ENCODE peak calls at places on chromosomes 3 and 15, in ten cellular contexts. Z is upper lobe of left lung; D is CD8-positive, alpha-beta T cell; U is esophagus squamous epithelium; N is WERI-Rb-1; Y is stomach; P is endothelial cell of umbilical vein; Q is brain microvascular endothelial cell; A is breast epithelium; I is right lobe of liver. S is an unnamed sample.

GRCh38 chr3:188185717-188186236 is 31.8 kb downstream of the LPP start:
- DNase-seq in Z (no peak), D (no peak), U (no peak), N (no peak), Y (peak; percentile 58), P (no peak), Q (no peak), A (peak; percentile 62), I (peak; percentile 58), S (no peak)

GRCh38 chr3:137035631-137036030 is 77.8 kb downstream of the IL20RB start:
- DNase-seq in Z (no peak), D (no peak), U (no peak), N (peak; percentile 43), Y (no peak), P (peak; percentile 12), Q (peak; percentile 22), A (no peak), I (no peak), S (no peak)

GRCh38 chr3:42652251-42652610 is 1.3 kb upstream of the ZBTB47 start:
- DNase-seq in Z (no peak), D (no peak), U (no peak), N (no peak), Y (no peak), P (no peak), Q (no peak), A (no peak), I (no peak), S (peak; percentile 74)

GRCh38 chr15:101204744-101205535 is 46.9 kb downstream of the CHSY1 start:
- DNase-seq in Z (no peak), D (no peak), U (no peak), N (no peak), Y (no peak), P (no peak), Q (no peak), A (no peak), I (no peak), S (no peak)

GRCh38 chr15:92643849-92644815 is 11.4 kb downstream of the FAM174B start:
- DNase-seq in Z (peak; percentile 20), D (no peak), U (no peak), N (no peak), Y (no peak), P (peak; percentile 31), Q (no peak), A (peak; percentile 13), I (peak; percentile 26), S (no peak)

GRCh38 chr15:87874896-87875661 is 381.5 kb downstream of the NTRK3 start:
- DNase-seq in Z (peak; percentile 24), D (no peak), U (no peak), N (peak; percentile 28), Y (no peak), P (no peak), Q (no peak), A (no peak), I (no peak), S (no peak)

GRCh38 chr15:99708563-99708962 is 24.7 kb downstream of the LYSMD4 start:
- DNase-seq in Z (no peak), D (no peak), U (no peak), N (no peak), Y (peak; percentile 77), P (peak; percentile 93), Q (peak; percentile 89), A (peak; percentile 64), I (peak; percentile 76), S (peak; percentile 86)

GRCh38 chr3:113169876-113170452 is 41.4 kb upstream of the BOC start:
- DNase-seq in Z (no peak), D (no peak), U (no peak), N (no peak), Y (no peak), P (no peak), Q (no peak), A (no peak), I (no peak), S (no peak)

GRCh38 chr15:41971893-41972340 is 440 bp downstream of the EHD4 start:
- DNase-seq in Z (peak; percentile 92), D (no peak), U (no peak), N (peak; percentile 28), Y (peak; percentile 27), P (peak; percentile 26), Q (no peak), A (peak; percentile 50), I (peak; percentile 70), S (peak; percentile 76)

GRCh38 chr3:42739401-42740158 is 33.5 kb downstream of the CCDC13 start:
- DNase-seq in Z (no peak), D (no peak), U (no peak), N (no peak), Y (no peak), P (no peak), Q (no peak), A (peak; percentile 17), I (no peak), S (peak; percentile 72)

GRCh38 chr3:137304313-137305056 is 346.7 kb downstream of the IL20RB start:
- DNase-seq in Z (no peak), D (no peak), U (no peak), N (peak; percentile 51), Y (no peak), P (no peak), Q (no peak), A (no peak), I (no peak), S (no peak)

GRCh38 chr3:134879991-134880390 is 84.9 kb downstream of the EPHB1 start:
- DNase-seq in Z (no peak), D (no peak), U (no peak), N (no peak), Y (no peak), P (no peak), Q (no peak), A (no peak), I (peak; percentile 13), S (no peak)

GRCh38 chr3:48962340-48962739 is 27.7 kb upstream of the P4HTM start:
- DNase-seq in Z (no peak), D (no peak), U (no peak), N (no peak), Y (no peak), P (no peak), Q (no peak), A (no peak), I (peak; percentile 16), S (no peak)

GRCh38 chr15:45186771-45187577 is 792 bp downstream of the SHF start:
- DNase-seq in Z (no peak), D (no peak), U (no peak), N (no peak), Y (no peak), P (no peak), Q (no peak), A (no peak), I (peak; percentile 78), S (no peak)

GRCh38 chr3:78857494-78858111 is 910.2 kb downstream of the ROBO1 start:
- DNase-seq in Z (no peak), D (no peak), U (no peak), N (peak; percentile 41), Y (no peak), P (no peak), Q (no peak), A (no peak), I (no peak), S (no peak)
- TF ChIP-seq CTCF in Z (no peak), D (no peak), U (no peak), N (no peak), Y (no peak), P (no peak), Q (peak; percentile 49), A (no peak), I (no peak), S (no peak)

GRCh38 chr3:196997311-196997710 is 28.7 kb upstream of the PIGZ start:
- DNase-seq in Z (no peak), D (no peak), U (no peak), N (no peak), Y (no peak), P (no peak), Q (no peak), A (no peak), I (peak; percentile 36), S (no peak)
- H3K27ac ChIP-seq in Z (no peak overlapping the region), D (no peak overlapping the region), U (peak overlapping the region; percentile 70), N (no peak overlapping the region), Y (no peak overlapping the region), P (no peak overlapping the region), Q (no peak overlapping the region), A (peak overlapping the region; percentile 80), I (no peak overlapping the region), S (no peak overlapping the region)

DNA sequence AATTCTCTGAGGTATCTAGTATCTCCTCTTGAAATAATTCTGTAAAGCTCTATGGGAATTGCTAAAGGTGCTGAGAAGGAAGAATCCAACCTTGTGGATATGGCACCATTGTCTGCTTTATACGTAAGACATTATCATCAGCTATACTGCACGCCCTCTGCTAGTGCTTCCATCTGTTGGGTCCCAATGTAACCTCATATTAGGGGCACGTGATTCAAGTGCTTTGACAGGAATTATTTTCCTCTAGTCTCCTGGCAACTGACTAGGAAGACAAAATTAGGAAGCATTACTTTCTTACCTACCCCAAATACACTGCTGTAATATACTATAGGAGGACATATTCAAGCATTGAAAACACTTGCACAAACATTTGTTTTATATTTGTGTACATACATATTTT is 24.0 kb downstream of the COPS2 start:
- DNase-seq in Z (no peak), D (no peak), U (no peak), N (no peak), Y (no peak), P (no peak), Q (no peak), A (no peak), I (no peak), S (no peak)
- H3K4me3 ChIP-seq in Z (no peak overlapping the region), D (no peak overlapping the region), U (no peak overlapping the region), N (no peak overlapping the region), Y (no peak overlapping the region), P (no peak overlapping the region), Q (no peak overlapping the region), A (no peak overlapping the region), I (no peak overlapping the region), S (no peak overlapping the region)

GRCh38 chr3:176650478-176650877 is 546.8 kb downstream of the TBL1XR1 start:
- DNase-seq in Z (no peak), D (no peak), U (no peak), N (no peak), Y (no peak), P (no peak), Q (peak; percentile 43), A (no peak), I (no peak), S (no peak)
- TF ChIP-seq CTCF in Z (no peak), D (no peak), U (no peak), N (no peak), Y (no peak), P (no peak), Q (peak; percentile 3), A (no peak), I (no peak), S (no peak)

DNA sequence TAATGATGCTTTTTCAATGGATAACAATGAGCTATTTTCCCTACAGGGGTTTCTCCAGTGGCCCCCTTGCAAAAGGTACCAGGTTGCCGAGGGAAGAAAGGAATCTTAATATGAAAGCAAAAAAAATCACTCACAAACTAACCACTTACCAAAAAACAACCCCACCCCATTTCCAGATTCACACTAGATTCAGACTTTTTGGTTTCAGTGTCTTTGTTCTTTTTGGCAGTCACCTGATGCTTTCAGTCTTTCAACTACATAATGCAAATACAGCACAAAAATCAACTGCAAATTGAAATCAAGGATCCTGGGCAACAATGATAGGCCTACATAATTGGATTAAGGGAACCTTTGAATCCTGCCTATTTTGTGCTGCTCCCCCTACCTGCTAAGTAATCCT is 71.1 kb upstream of the RAP2B start:
- DNase-seq in Z (no peak), D (no peak), U (no peak), N (no peak), Y (no peak), P (no peak), Q (no peak), A (no peak), I (no peak), S (no peak)
- H3K27ac ChIP-seq in Z (no peak overlapping the region), D (no peak overlapping the region), U (no peak overlapping the region), N (no peak overlapping the region), Y (no peak overlapping the region), P (no peak overlapping the region), Q (no peak overlapping the region), A (no peak overlapping the region), I (no peak overlapping the region), S (no peak overlapping the region)

GRCh38 chr3:10992946-10993728 is 589 bp downstream of the SLC6A1 start:
- DNase-seq in Z (peak; percentile 76), D (no peak), U (no peak), N (no peak), Y (no peak), P (no peak), Q (no peak), A (no peak), I (no peak), S (no peak)
- H3K4me3 ChIP-seq in Z (no peak overlapping the region), D (no peak overlapping the region), U (peak overlapping the region; percentile 60), N (peak overlapping the region; percentile 31), Y (peak overlapping the region; percentile 40), P (no peak overlapping the region), Q (no peak overlapping the region), A (peak overlapping the region; percentile 44), I (peak overlapping the region; percentile 44), S (peak overlapping the region; percentile 74)

S was measured in coronary artery.